ENCODE peak calls at places on chromosomes 2 and 18, in four cellular contexts. One of them, this sample, is unnamed.

GRCh38 chr2:205808493-205809121 is 126.3 kb downstream of the NRP2 start:
- DNase-seq in K562: no peak
- DNase-seq in GM12878: no peak
- DNase-seq in HCT116: no peak
- DNase-seq in this sample: no peak

GRCh38 chr2:74481961-74482800 is 617 bp downstream of the CCDC142 start:
- DNase-seq in K562: peak; percentile 56
- DNase-seq in GM12878: no peak
- DNase-seq in HCT116: no peak
- DNase-seq in this sample: peak; percentile 84

GRCh38 chr2:227198866-227199265 is 34.4 kb downstream of the COL4A3 start:
- DNase-seq in K562: no peak
- DNase-seq in GM12878: no peak
- DNase-seq in HCT116: no peak
- DNase-seq in this sample: no peak

GRCh38 chr2:8602809-8603208 is 79.0 kb upstream of the ID2 start:
- DNase-seq in K562: no peak
- DNase-seq in GM12878: peak; percentile 60
- DNase-seq in HCT116: no peak
- DNase-seq in this sample: no peak

GRCh38 chr2:215435261-215435808 is 533 bp downstream of the FN1 start:
- DNase-seq in K562: peak; percentile 38
- DNase-seq in GM12878: no peak
- DNase-seq in HCT116: no peak
- DNase-seq in this sample: no peak

GRCh38 chr18:9890957-9891356 is 5.2 kb downstream of the TXNDC2 start:
- DNase-seq in K562: peak; percentile 57
- DNase-seq in GM12878: no peak
- DNase-seq in HCT116: no peak
- DNase-seq in this sample: no peak

GRCh38 chr18:9792565-9793226 is 84.6 kb downstream of the RAB31 start:
- DNase-seq in K562: peak; percentile 72
- DNase-seq in GM12878: no peak
- DNase-seq in HCT116: no peak
- DNase-seq in this sample: no peak

GRCh38 chr2:128436498-128437180 is 118.0 kb upstream of the HS6ST1 start:
- DNase-seq in K562: no peak
- DNase-seq in GM12878: no peak
- DNase-seq in HCT116: no peak
- DNase-seq in this sample: no peak

GRCh38 chr2:13193075-13193474 is 476.3 kb downstream of the TRIB2 start:
- DNase-seq in K562: no peak
- DNase-seq in GM12878: no peak
- DNase-seq in HCT116: no peak
- DNase-seq in this sample: no peak

GRCh38 chr2:70336552-70336951 is 34.7 kb upstream of the FAM136A start:
- DNase-seq in K562: peak; percentile 13
- DNase-seq in GM12878: no peak
- DNase-seq in HCT116: no peak
- DNase-seq in this sample: no peak

GRCh38 chr2:219688560-219689445 is 61.4 kb downstream of the SLC4A3 start:
- DNase-seq in K562: no peak
- DNase-seq in GM12878: no peak
- DNase-seq in HCT116: peak; percentile 76
- DNase-seq in this sample: no peak

GRCh38 chr2:220279840-220280239 is 652.4 kb downstream of the SLC4A3 start:
- DNase-seq in K562: no peak
- DNase-seq in GM12878: no peak
- DNase-seq in HCT116: no peak
- DNase-seq in this sample: no peak

GRCh38 chr2:100130595-100131391 is 11.6 kb downstream of the AFF3 start:
- DNase-seq in K562: no peak
- DNase-seq in GM12878: no peak
- DNase-seq in HCT116: no peak
- DNase-seq in this sample: no peak

GRCh38 chr2:216687646-216688045 is 7.7 kb downstream of the IGFBP5 start:
- DNase-seq in K562: peak; percentile 41
- DNase-seq in GM12878: no peak
- DNase-seq in HCT116: peak; percentile 26
- DNase-seq in this sample: no peak

GRCh38 chr2:121186261-121186660 is 98.7 kb downstream of the TFCP2L1 start:
- DNase-seq in K562: no peak
- DNase-seq in GM12878: no peak
- DNase-seq in HCT116: no peak
- DNase-seq in this sample: no peak

GRCh38 chr2:237389831-237390230 is 24.1 kb downstream of the COL6A3 start:
- DNase-seq in K562: no peak
- DNase-seq in GM12878: no peak
- DNase-seq in HCT116: no peak
- DNase-seq in this sample: no peak

GRCh38 chr2:33215983-33216382 is 260.5 kb upstream of the RASGRP3 start:
- DNase-seq in K562: no peak
- DNase-seq in GM12878: no peak
- DNase-seq in HCT116: no peak
- DNase-seq in this sample: no peak

GRCh38 chr18:54359233-54359632 is 1.5 kb downstream of the C18orf54 start:
- DNase-seq in K562: peak; percentile 16
- DNase-seq in GM12878: no peak
- DNase-seq in HCT116: no peak
- DNase-seq in this sample: no peak

GRCh38 chr2:138205281-138205680 is 241.0 kb downstream of the HNMT start:
- DNase-seq in K562: no peak
- DNase-seq in GM12878: no peak
- DNase-seq in HCT116: no peak
- DNase-seq in this sample: no peak

GRCh38 chr2:58304843-58305242 is 63.7 kb upstream of the FANCL start:
- DNase-seq in K562: no peak
- DNase-seq in GM12878: no peak
- DNase-seq in HCT116: no peak
- DNase-seq in this sample: no peak

GRCh38 chr2:46392561-46393351 is 86.6 kb upstream of the TMEM247 start:
- DNase-seq in K562: no peak
- DNase-seq in GM12878: no peak
- DNase-seq in HCT116: no peak
- DNase-seq in this sample: no peak

GRCh38 chr18:44895176-44895798 is 214.6 kb downstream of the SETBP1 start:
- DNase-seq in K562: peak; percentile 44
- DNase-seq in GM12878: peak; percentile 53
- DNase-seq in HCT116: no peak
- DNase-seq in this sample: no peak

GRCh38 chr2:156565066-156565710 is 129.0 kb downstream of the GPD2 start:
- DNase-seq in K562: no peak
- DNase-seq in GM12878: no peak
- DNase-seq in HCT116: no peak
- DNase-seq in this sample: no peak

GRCh38 chr2:10414000-10414451 is 34.1 kb downstream of the ODC1 start:
- DNase-seq in K562: no peak
- DNase-seq in GM12878: no peak
- DNase-seq in HCT116: no peak
- DNase-seq in this sample: no peak

GRCh38 chr18:8260847-8261246 is 348.4 kb upstream of the RAB12 start:
- DNase-seq in K562: no peak
- DNase-seq in GM12878: no peak
- DNase-seq in HCT116: no peak
- DNase-seq in this sample: no peak

GRCh38 chr2:61758991-61759390 is 94.9 kb downstream of the FAM161A start:
- DNase-seq in K562: no peak
- DNase-seq in GM12878: no peak
- DNase-seq in HCT116: no peak
- DNase-seq in this sample: no peak

GRCh38 chr2:23548143-23548769 is 163.3 kb downstream of the KLHL29 start:
- DNase-seq in K562: peak; percentile 6
- DNase-seq in GM12878: no peak
- DNase-seq in HCT116: no peak
- DNase-seq in this sample: no peak

GRCh38 chr2:195447353-195447975 is 209.6 kb upstream of the SLC39A10 start:
- DNase-seq in K562: no peak
- DNase-seq in GM12878: no peak
- DNase-seq in HCT116: peak; percentile 28
- DNase-seq in this sample: no peak

GRCh38 chr2:10467401-10467800 is 19.3 kb upstream of the ODC1 start:
- DNase-seq in K562: no peak
- DNase-seq in GM12878: no peak
- DNase-seq in HCT116: no peak
- DNase-seq in this sample: no peak

GRCh38 chr2:241443486-241444223 is 64.7 kb downstream of the STK25 start:
- DNase-seq in K562: peak; percentile 68
- DNase-seq in GM12878: peak; percentile 83
- DNase-seq in HCT116: no peak
- DNase-seq in this sample: no peak

GRCh38 chr2:147331790-147332419 is 512.9 kb upstream of the ACVR2A start:
- DNase-seq in K562: peak; percentile 2
- DNase-seq in GM12878: no peak
- DNase-seq in HCT116: peak; percentile 38
- DNase-seq in this sample: no peak
- TF ChIP-seq SRF in K562: no peak
- TF ChIP-seq SRF in GM12878: no peak
- TF ChIP-seq SRF in HCT116: no peak
- TF ChIP-seq SRF in this sample: no peak

GRCh38 chr2:31317387-31317786 is 83.4 kb downstream of the EHD3 start:
- DNase-seq in K562: no peak
- DNase-seq in GM12878: no peak
- DNase-seq in HCT116: no peak
- DNase-seq in this sample: no peak
- TF ChIP-seq SRF in K562: no peak
- TF ChIP-seq SRF in GM12878: no peak
- TF ChIP-seq SRF in HCT116: no peak
- TF ChIP-seq SRF in this sample: no peak

GRCh38 chr2:207046642-207047213 is 107.4 kb downstream of the CPO start:
- DNase-seq in K562: no peak
- DNase-seq in GM12878: no peak
- DNase-seq in HCT116: no peak
- DNase-seq in this sample: no peak

GRCh38 chr2:207042841-207043240 is 103.5 kb downstream of the CPO start:
- DNase-seq in K562: no peak
- DNase-seq in GM12878: no peak
- DNase-seq in HCT116: no peak
- DNase-seq in this sample: no peak

GRCh38 chr2:207044380-207044779 is 105.1 kb downstream of the CPO start:
- DNase-seq in K562: no peak
- DNase-seq in GM12878: no peak
- DNase-seq in HCT116: no peak
- DNase-seq in this sample: no peak

GRCh38 chr2:207045531-207045930 is 106.2 kb downstream of the CPO start:
- DNase-seq in K562: no peak
- DNase-seq in GM12878: no peak
- DNase-seq in HCT116: no peak
- DNase-seq in this sample: no peak

DNA sequence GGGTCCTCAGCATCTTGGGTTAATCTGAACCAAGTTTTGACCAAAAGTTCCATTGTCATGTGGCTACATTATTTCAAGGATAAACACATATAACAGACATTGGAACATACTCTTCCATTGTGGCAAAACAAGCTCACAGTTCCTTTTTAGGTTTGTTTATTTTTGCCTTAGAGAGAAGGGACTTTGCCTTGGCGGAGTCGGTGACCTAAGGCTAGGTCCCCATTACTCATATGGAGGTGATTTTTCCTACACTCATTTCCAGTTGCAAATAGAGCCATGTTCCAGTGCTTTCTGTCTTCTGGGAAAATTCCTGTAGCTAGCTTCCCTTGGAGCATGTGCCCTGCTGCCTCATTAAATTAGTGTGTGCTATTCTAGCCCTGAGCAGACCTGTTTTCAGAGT is 105.6 kb downstream of the CPO start:
- DNase-seq in K562: no peak
- DNase-seq in GM12878: no peak
- DNase-seq in HCT116: no peak
- DNase-seq in this sample: no peak
- TF ChIP-seq SRF in K562: no peak
- TF ChIP-seq SRF in GM12878: no peak
- TF ChIP-seq SRF in HCT116: no peak
- TF ChIP-seq SRF in this sample: no peak

GRCh38 chr18:6022089-6022444 is 126.7 kb upstream of the TMEM200C start:
- DNase-seq in K562: no peak
- DNase-seq in GM12878: no peak
- DNase-seq in HCT116: no peak
- DNase-seq in this sample: no peak

GRCh38 chr18:6024740-6025139 is 129.4 kb upstream of the TMEM200C start:
- DNase-seq in K562: no peak
- DNase-seq in GM12878: no peak
- DNase-seq in HCT116: no peak
- DNase-seq in this sample: no peak

GRCh38 chr18:6017160-6017559 is 121.8 kb upstream of the TMEM200C start:
- DNase-seq in K562: no peak
- DNase-seq in GM12878: no peak
- DNase-seq in HCT116: no peak
- DNase-seq in this sample: no peak

GRCh38 chr18:6021341-6022088 is 126.2 kb upstream of the TMEM200C start:
- DNase-seq in K562: no peak
- DNase-seq in GM12878: no peak
- DNase-seq in HCT116: no peak
- DNase-seq in this sample: no peak

DNA sequence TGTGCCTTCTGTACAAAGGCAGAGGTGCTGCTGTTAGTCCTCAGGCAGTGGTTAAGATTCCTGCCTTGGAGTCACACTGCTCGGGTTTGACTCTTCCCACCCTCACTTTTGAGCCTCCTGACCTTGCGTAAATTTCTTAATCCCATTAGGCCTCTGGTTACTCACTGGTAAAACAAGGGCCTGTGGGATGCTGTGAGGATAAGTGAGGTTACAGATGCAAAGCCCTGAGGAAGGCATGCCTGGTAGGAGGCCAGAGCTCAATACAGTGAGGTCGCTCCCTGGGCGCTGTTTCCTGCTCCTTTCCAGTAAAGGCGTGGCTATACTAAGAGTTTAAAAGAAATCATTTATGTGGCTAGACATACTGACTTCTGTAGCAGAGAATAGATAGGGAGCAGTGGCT is 127.5 kb upstream of the TMEM200C start:
- DNase-seq in K562: no peak
- DNase-seq in GM12878: no peak
- DNase-seq in HCT116: no peak
- DNase-seq in this sample: peak; percentile 17
- TF ChIP-seq SRF in K562: no peak
- TF ChIP-seq SRF in GM12878: no peak
- TF ChIP-seq SRF in HCT116: no peak
- TF ChIP-seq SRF in this sample: no peak

GRCh38 chr2:39646891-39647780 is 18.6 kb upstream of the TMEM178A start:
- DNase-seq in K562: no peak
- DNase-seq in GM12878: no peak
- DNase-seq in HCT116: no peak
- DNase-seq in this sample: no peak
- TF ChIP-seq SRF in K562: no peak
- TF ChIP-seq SRF in GM12878: no peak
- TF ChIP-seq SRF in HCT116: no peak
- TF ChIP-seq SRF in this sample: no peak